ENCODE peak calls at places on chromosomes 11 and 22, in six cellular contexts. C, A, W, J, V and K are unnamed samples.

GRCh38 chr22:22593964-22594656 is 35.0 kb upstream of the PRAME start:
- DNase-seq in V (peak; percentile 6), A (peak; percentile 63), C (peak; percentile 75), J (peak; percentile 72), W (peak; percentile 66), K (peak; percentile 61)

GRCh38 chr22:49935561-49935960 is 17.1 kb downstream of the CRELD2 start:
- DNase-seq in W (peak; percentile 72), A (peak; percentile 68), J (no peak), C (no peak), V (no peak), K (no peak)

GRCh38 chr11:65829459-65829858 is 4.3 kb upstream of the SNX32 start:
- DNase-seq in V (no peak), W (no peak), A (no peak), C (no peak), J (no peak), K (no peak)

GRCh38 chr11:67542971-67543370 is 19.7 kb upstream of the CABP2 start:
- DNase-seq in W (no peak), A (no peak), J (no peak), V (no peak), C (peak; percentile 35), K (no peak)

GRCh38 chr11:121024989-121025388 is 1.1 kb downstream of the TBCEL start:
- DNase-seq in C (no peak), A (peak; percentile 19), V (no peak), J (peak; percentile 31), W (peak; percentile 38), K (peak; percentile 41)

GRCh38 chr11:1373536-1374214 is 16.1 kb upstream of the BRSK2 start:
- DNase-seq in W (no peak), V (peak; percentile 11), C (no peak), J (no peak), A (peak; percentile 48), K (peak; percentile 13)

GRCh38 chr22:25362883-25363240 is 143.4 kb downstream of the CRYBB2 start:
- DNase-seq in C (no peak), A (no peak), W (no peak), V (peak; percentile 16), J (no peak), K (no peak)

GRCh38 chr11:35216962-35217667 is 78.1 kb downstream of the CD44 start:
- DNase-seq in V (no peak), A (no peak), J (peak; percentile 29), W (no peak), C (no peak), K (no peak)

GRCh38 chr11:121514401-121514981 is 61.7 kb upstream of the SORL1-AS1 start:
- DNase-seq in C (peak; percentile 36), J (no peak), V (no peak), A (peak; percentile 11), W (no peak), K (no peak)

GRCh38 chr11:135027461-135027860 is 615.4 kb upstream of the B3GAT1 start:
- DNase-seq in C (peak; percentile 82), V (peak; percentile 40), J (peak; percentile 71), W (peak; percentile 38), A (peak; percentile 74), K (peak; percentile 46)

GRCh38 chr11:124556828-124557227 is 13.0 kb upstream of the OR8A1 start:
- DNase-seq in C (no peak), A (no peak), J (no peak), V (no peak), W (no peak), K (no peak)

GRCh38 chr11:119000906-119001305 is 3.0 kb downstream of the CENATAC start:
- DNase-seq in A (no peak), J (peak; percentile 16), C (no peak), W (no peak), V (no peak), K (peak; percentile 17)

DNA sequence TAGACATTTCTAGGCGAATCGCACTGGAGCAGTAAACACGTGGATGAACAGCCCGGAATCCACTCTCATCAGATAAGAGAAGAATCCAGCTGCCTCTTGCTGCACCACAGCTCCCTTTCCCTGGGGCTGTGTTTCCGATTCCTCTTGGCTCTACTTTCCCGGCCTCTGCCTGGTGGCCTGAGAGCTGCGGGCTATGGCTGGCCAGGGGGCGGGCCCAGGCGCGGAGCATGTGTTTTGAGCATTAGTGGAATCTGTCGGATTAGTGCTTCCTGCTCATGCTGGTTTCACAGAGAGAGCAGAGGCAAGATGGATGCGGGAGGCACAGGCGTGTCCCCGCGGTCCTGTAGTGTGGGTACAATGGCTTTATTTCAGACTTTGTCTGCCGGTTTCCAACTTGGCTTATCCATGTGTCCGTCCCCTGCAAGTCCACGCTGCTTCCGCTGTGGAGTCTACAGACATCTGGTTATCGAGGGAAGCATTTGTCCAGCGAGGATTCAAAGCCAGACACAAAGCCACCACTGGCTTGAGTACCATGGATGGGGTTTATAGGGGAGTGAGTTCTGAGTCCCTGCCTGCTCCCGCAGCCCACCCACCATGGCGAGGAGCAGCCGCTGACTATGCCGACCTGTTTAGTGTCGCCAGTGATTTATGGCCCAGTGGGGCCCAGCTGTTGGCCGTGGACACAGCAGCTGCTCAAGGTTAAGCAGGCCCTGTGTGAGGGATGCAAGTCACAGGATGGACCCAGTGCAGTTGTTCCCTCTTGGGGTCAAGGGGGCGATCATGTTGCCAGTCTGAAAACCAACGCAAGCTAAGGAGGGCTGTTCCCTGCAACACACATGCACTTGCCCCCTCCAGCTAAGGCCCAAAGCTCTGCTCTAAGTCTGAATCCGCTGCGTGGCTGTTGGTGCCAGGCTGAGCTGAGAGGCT is 43.3 kb upstream of the EP300 start:
- DNase-seq in A (peak; percentile 69), J (peak; percentile 100), C (peak; percentile 74), V (peak; percentile 23), W (peak; percentile 87), K (peak; percentile 75)
- H3K4me3 ChIP-seq in A (no peak overlapping the region), J (no peak overlapping the region), C (no peak overlapping the region), V (no peak overlapping the region), W (no peak overlapping the region), K (peak overlapping the region; percentile 66)

DNA sequence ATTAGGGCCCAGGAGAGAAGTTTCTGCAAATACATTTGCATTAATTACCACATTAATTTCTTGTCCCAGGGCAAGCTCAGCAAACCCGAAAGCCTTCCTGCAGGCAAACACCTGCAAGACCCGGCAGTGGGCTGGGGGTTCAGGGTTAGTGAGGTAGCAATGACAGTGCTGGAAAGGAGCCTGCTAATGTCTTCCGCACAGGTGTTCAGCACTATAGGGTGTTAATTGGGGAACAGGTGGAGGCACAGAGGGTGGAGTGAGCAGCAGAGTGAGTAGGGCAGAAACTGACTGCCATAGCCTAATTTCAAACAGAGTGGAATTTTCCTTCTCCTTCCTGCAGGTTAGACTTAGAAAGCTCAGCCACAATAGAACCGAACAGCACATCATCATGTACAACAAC is 50.9 kb upstream of the UBASH3B start:
- DNase-seq in A (no peak), V (no peak), W (no peak), C (no peak), J (no peak), K (no peak)
- H3K4me3 ChIP-seq in A (no peak overlapping the region), V (no peak overlapping the region), W (no peak overlapping the region), C (no peak overlapping the region), J (no peak overlapping the region), K (no peak overlapping the region)

GRCh38 chr11:128734439-128735224 is 40.8 kb downstream of the FLI1 start:
- DNase-seq in C (no peak), A (no peak), J (peak; percentile 24), W (no peak), V (no peak), K (no peak)
- H3K4me3 ChIP-seq in C (peak overlapping the region; percentile 30), A (no peak overlapping the region), J (no peak overlapping the region), W (no peak overlapping the region), V (no peak overlapping the region), K (no peak overlapping the region)

GRCh38 chr22:30250713-30251267 is 4.2 kb upstream of the LIF start:
- DNase-seq in J (no peak), A (no peak), W (no peak), C (no peak), V (no peak), K (peak; percentile 70)

GRCh38 chr22:30247974-30248373 is 1.4 kb upstream of the LIF start:
- DNase-seq in C (no peak), V (no peak), W (no peak), J (no peak), A (no peak), K (no peak)

GRCh38 chr22:30248484-30248883 is 1.9 kb upstream of the LIF start:
- DNase-seq in V (no peak), C (no peak), A (no peak), W (no peak), J (no peak), K (no peak)

GRCh38 chr22:30250039-30250565 is 3.5 kb upstream of the LIF start:
- DNase-seq in J (no peak), A (no peak), V (no peak), C (no peak), W (no peak), K (no peak)

DNA sequence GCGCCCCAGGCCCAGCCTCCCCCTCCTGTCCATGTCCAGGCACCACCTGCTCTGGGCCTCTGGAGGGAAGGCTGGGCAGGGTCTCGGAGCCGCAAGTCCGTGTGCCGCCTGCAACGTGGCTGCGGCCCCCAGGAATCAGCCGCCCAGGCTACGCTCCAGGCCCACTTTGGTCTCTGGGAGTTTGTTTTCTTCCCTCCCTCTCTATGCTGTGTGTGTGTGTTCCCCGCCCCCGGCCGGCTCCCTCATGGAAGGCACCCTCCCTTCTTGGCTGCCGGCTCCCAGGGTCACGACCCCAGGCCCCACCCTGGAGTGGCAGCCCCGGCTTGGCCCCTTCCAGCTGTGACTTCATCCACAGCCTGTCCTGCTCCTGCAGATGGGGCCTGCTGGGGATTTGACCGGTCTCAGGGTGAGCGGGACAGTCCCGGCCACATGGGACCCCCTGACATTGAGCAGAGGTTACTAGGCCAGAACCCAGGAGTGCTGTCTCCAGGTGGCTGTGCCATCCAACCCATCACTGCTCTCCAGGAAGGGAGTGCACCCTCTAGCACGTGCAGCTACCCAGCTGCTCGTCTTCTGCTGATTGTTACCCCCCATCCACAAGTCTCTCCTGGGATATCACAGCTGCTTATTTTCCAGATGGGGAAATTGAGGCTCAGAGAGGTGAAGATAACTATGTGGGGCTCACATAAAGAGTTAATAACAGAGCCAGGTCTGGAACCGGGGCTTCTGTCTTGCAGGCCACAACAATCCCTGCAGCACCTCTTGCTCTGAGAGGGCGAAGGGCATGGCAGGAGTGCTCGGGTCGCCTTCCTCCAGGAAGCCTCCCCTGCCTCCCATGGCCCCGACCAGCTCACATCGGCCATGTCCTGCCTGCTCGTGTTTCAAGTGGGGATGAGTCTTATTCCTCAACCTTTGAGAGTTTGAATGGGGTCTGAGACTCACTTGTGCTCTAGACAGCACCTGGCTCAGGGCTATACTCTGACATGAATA is 2.8 kb upstream of the LIF start:
- DNase-seq in V (no peak), W (peak; percentile 49), J (no peak), C (no peak), A (no peak), K (peak; percentile 35)
- H3K4me3 ChIP-seq in V (no peak overlapping the region), W (peak overlapping the region; percentile 18), J (no peak overlapping the region), C (no peak overlapping the region), A (no peak overlapping the region), K (no peak overlapping the region)

DNA sequence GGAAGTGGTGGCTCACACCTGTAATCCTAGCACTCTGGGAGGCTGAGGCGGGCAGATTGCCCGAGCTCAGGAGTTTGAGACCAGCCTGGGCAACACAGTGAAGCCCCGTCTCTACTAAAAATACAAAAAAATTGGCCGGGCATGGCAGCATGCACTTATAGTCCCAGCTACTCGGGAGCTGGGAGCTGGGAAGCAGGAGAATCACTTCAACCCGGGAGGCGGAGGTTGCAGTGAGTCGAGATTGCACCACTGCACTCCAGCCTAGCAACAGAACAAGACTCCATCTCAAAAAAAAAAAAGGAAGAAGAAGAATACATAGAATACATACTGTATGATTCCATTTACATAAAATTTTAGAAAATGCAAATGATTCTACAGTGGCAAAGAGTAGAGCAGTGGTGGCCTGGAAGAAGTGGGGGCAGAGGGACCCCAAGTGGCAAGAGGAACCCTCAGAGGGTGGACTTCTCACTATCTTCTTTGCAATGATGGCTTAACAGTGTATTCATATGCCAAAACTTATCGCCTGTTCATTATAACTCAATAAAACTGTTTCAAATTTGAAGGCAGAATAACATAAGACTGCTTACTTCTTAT is 22.0 kb downstream of the PACSIN2 start:
- DNase-seq in J (no peak), V (no peak), W (no peak), A (no peak), C (no peak), K (no peak)
- H3K4me3 ChIP-seq in J (no peak overlapping the region), V (no peak overlapping the region), W (no peak overlapping the region), A (no peak overlapping the region), C (no peak overlapping the region), K (peak overlapping the region; percentile 73)

GRCh38 chr11:46800177-46800576 is 45.9 kb downstream of the CKAP5 start:
- DNase-seq in A (no peak), C (no peak), J (no peak), W (no peak), V (no peak), K (no peak)
- H3K4me3 ChIP-seq in A (no peak overlapping the region), C (no peak overlapping the region), J (no peak overlapping the region), W (no peak overlapping the region), V (no peak overlapping the region), K (no peak overlapping the region)